ENCODE peak calls at places on chromosome 3, in six cellular contexts. One of them, this sample, is unnamed.
A peak's percentile ranks its signal among the peaks of the same experiment; 100 is the strongest.

GRCh38 chr3:120093923-120094775 is at the start of gene GSK3B:
- DNase-seq in mesothelial cell of epicardium: peak; percentile 65
- DNase-seq in BE2C: peak; percentile 97
- DNase-seq in AG04450: no peak
- DNase-seq in PC-9: no peak
- DNase-seq in mammary epithelial cell: peak; percentile 86
- DNase-seq in this sample: no peak

GRCh38 chr3:175404026-175404425 is 544.9 kb downstream of the NAALADL2 start:
- DNase-seq in mesothelial cell of epicardium: no peak
- DNase-seq in BE2C: no peak
- DNase-seq in AG04450: no peak
- DNase-seq in PC-9: no peak
- DNase-seq in mammary epithelial cell: no peak
- DNase-seq in this sample: no peak

GRCh38 chr3:116920836-116921596 is 211.4 kb downstream of the TUSC7 start:
- DNase-seq in mesothelial cell of epicardium: no peak
- DNase-seq in BE2C: no peak
- DNase-seq in AG04450: no peak
- DNase-seq in PC-9: no peak
- DNase-seq in mammary epithelial cell: no peak
- DNase-seq in this sample: peak; percentile 26

GRCh38 chr3:102148598-102149302 is 286.1 kb upstream of the ZPLD1 start:
- DNase-seq in mesothelial cell of epicardium: no peak
- DNase-seq in BE2C: no peak
- DNase-seq in AG04450: no peak
- DNase-seq in PC-9: no peak
- DNase-seq in mammary epithelial cell: no peak
- DNase-seq in this sample: peak; percentile 17

GRCh38 chr3:24149032-24149431 is 203.9 kb downstream of the NR1D2 start:
- DNase-seq in mesothelial cell of epicardium: no peak
- DNase-seq in BE2C: no peak
- DNase-seq in AG04450: no peak
- DNase-seq in PC-9: no peak
- DNase-seq in mammary epithelial cell: no peak
- DNase-seq in this sample: peak; percentile 28

GRCh38 chr3:134446800-134447199 is 39.0 kb downstream of the ANAPC13 start:
- DNase-seq in mesothelial cell of epicardium: no peak
- DNase-seq in BE2C: no peak
- DNase-seq in AG04450: no peak
- DNase-seq in PC-9: no peak
- DNase-seq in mammary epithelial cell: peak; percentile 76
- DNase-seq in this sample: peak; percentile 59

GRCh38 chr3:195037017-195037373 is 234.0 kb downstream of the XXYLT1 start:
- DNase-seq in mesothelial cell of epicardium: no peak
- DNase-seq in BE2C: no peak
- DNase-seq in AG04450: no peak
- DNase-seq in PC-9: no peak
- DNase-seq in mammary epithelial cell: no peak
- DNase-seq in this sample: no peak

GRCh38 chr3:78091478-78092119 is 1051.7 kb downstream of the ROBO2 start:
- DNase-seq in mesothelial cell of epicardium: no peak
- DNase-seq in BE2C: no peak
- DNase-seq in AG04450: no peak
- DNase-seq in PC-9: no peak
- DNase-seq in mammary epithelial cell: no peak
- DNase-seq in this sample: no peak

GRCh38 chr3:67863869-67864268 is 209.5 kb upstream of the SUCLG2 start:
- DNase-seq in mesothelial cell of epicardium: no peak
- DNase-seq in BE2C: no peak
- DNase-seq in AG04450: no peak
- DNase-seq in PC-9: no peak
- DNase-seq in mammary epithelial cell: no peak
- DNase-seq in this sample: peak; percentile 18

GRCh38 chr3:124492824-124493223 is 237.4 kb upstream of the UMPS start:
- DNase-seq in mesothelial cell of epicardium: no peak
- DNase-seq in BE2C: peak; percentile 62
- DNase-seq in AG04450: peak; percentile 3
- DNase-seq in PC-9: peak; percentile 55
- DNase-seq in mammary epithelial cell: peak; percentile 68
- DNase-seq in this sample: peak; percentile 88

GRCh38 chr3:32998631-32999451 is 47.4 kb downstream of the CCR4 start:
- DNase-seq in mesothelial cell of epicardium: no peak
- DNase-seq in BE2C: no peak
- DNase-seq in AG04450: no peak
- DNase-seq in PC-9: no peak
- DNase-seq in mammary epithelial cell: no peak
- DNase-seq in this sample: no peak

GRCh38 chr3:51720292-51721061 is 13.6 kb downstream of the GRM2 start:
- DNase-seq in mesothelial cell of epicardium: no peak
- DNase-seq in BE2C: no peak
- DNase-seq in AG04450: no peak
- DNase-seq in PC-9: no peak
- DNase-seq in mammary epithelial cell: no peak
- DNase-seq in this sample: no peak

GRCh38 chr3:23706116-23706515 is 99.6 kb upstream of the UBE2E1 start:
- DNase-seq in mesothelial cell of epicardium: no peak
- DNase-seq in BE2C: no peak
- DNase-seq in AG04450: no peak
- DNase-seq in PC-9: no peak
- DNase-seq in mammary epithelial cell: no peak
- DNase-seq in this sample: peak; percentile 33

GRCh38 chr3:2096196-2096595 is 2.5 kb upstream of the CNTN4 start:
- DNase-seq in mesothelial cell of epicardium: no peak
- DNase-seq in BE2C: no peak
- DNase-seq in AG04450: no peak
- DNase-seq in PC-9: no peak
- DNase-seq in mammary epithelial cell: no peak
- DNase-seq in this sample: no peak

GRCh38 chr3:2097641-2098191 is 950 bp upstream of the CNTN4 start:
- DNase-seq in mesothelial cell of epicardium: no peak
- DNase-seq in BE2C: no peak
- DNase-seq in AG04450: no peak
- DNase-seq in PC-9: no peak
- DNase-seq in mammary epithelial cell: no peak
- DNase-seq in this sample: no peak

GRCh38 chr3:2099028-2099671 is 484 bp downstream of the CNTN4 start:
- DNase-seq in mesothelial cell of epicardium: no peak
- DNase-seq in BE2C: peak; percentile 27
- DNase-seq in AG04450: no peak
- DNase-seq in PC-9: no peak
- DNase-seq in mammary epithelial cell: no peak
- DNase-seq in this sample: no peak

GRCh38 chr3:2099779-2100191 is 1.1 kb downstream of the CNTN4 start:
- DNase-seq in mesothelial cell of epicardium: no peak
- DNase-seq in BE2C: no peak
- DNase-seq in AG04450: no peak
- DNase-seq in PC-9: no peak
- DNase-seq in mammary epithelial cell: no peak
- DNase-seq in this sample: no peak

DNA sequence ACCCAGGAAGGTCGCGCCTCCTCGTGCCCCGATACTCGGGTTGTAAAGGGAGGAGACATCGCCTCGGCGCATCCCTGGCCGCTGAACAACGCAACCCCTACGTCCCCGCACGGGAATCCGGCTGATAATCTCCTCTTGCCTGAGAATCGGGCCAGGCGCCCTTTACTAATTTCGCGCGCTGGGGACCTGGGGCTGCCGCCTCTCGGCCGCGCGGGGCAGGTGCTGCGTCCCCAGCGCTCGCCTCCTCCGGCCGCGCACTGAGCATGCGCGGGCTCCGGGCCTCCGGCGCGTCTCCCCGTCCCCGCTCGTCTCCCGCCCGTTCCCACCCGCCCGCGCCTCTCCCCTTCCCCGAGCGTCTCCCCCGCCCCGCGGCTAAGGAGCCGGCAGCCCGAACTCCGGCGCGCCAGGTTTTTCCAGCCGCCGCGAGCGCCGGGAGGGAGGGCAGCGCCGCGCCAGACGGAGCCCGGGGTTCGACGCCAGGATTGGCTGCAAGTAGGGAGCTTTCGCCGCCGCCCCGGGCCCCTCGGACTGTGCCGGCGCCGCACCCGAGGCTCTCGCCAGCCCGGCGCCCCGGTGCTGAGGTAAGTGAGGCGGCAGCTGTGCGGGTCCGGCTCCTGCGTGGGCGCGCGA is at the start of gene CNTN4:
- DNase-seq in mesothelial cell of epicardium: peak; percentile 88
- DNase-seq in BE2C: peak; percentile 83
- DNase-seq in AG04450: no peak
- DNase-seq in PC-9: no peak
- DNase-seq in mammary epithelial cell: no peak
- DNase-seq in this sample: peak; percentile 7
- TF ChIP-seq CTCF in mesothelial cell of epicardium: peak; percentile 31
- TF ChIP-seq CTCF in BE2C: no peak
- TF ChIP-seq CTCF in AG04450: no peak
- TF ChIP-seq CTCF in PC-9: no peak
- TF ChIP-seq CTCF in mammary epithelial cell: no peak
- TF ChIP-seq CTCF in this sample: no peak

DNA sequence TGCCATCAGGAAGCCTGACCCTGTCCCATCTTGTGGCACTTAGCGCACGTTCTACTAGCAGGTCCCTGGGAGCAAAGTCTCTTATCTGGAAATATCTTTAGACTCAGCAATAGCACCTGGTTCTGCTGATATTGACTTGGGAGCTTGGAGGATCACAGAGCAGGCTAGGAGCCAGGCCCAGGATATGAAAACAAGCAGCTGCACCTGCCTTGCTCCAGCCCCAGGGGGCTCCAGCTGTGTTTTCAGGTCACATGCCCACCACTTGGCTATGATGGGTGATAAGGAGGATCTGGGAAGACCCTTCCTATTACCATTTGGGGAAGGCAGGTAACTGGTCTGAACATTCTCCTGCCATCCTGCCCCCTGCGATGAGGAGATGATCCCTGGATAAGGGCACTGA is 87.8 kb downstream of the C3orf70 start:
- DNase-seq in mesothelial cell of epicardium: no peak
- DNase-seq in BE2C: no peak
- DNase-seq in AG04450: no peak
- DNase-seq in PC-9: no peak
- DNase-seq in mammary epithelial cell: no peak
- DNase-seq in this sample: no peak
- TF ChIP-seq CTCF in mesothelial cell of epicardium: no peak
- TF ChIP-seq CTCF in BE2C: peak; percentile 35
- TF ChIP-seq CTCF in AG04450: no peak
- TF ChIP-seq CTCF in PC-9: no peak
- TF ChIP-seq CTCF in mammary epithelial cell: no peak
- TF ChIP-seq CTCF in this sample: no peak

GRCh38 chr3:138348950-138349739 is 766 bp downstream of the MRAS start:
- DNase-seq in mesothelial cell of epicardium: no peak
- DNase-seq in BE2C: no peak
- DNase-seq in AG04450: no peak
- DNase-seq in PC-9: no peak
- DNase-seq in mammary epithelial cell: no peak
- DNase-seq in this sample: no peak

GRCh38 chr3:138349926-138350665 is 1.7 kb downstream of the MRAS start:
- DNase-seq in mesothelial cell of epicardium: no peak
- DNase-seq in BE2C: no peak
- DNase-seq in AG04450: no peak
- DNase-seq in PC-9: no peak
- DNase-seq in mammary epithelial cell: no peak
- DNase-seq in this sample: no peak

GRCh38 chr3:138347084-138347483 is 1.3 kb upstream of the MRAS start:
- DNase-seq in mesothelial cell of epicardium: no peak
- DNase-seq in BE2C: no peak
- DNase-seq in AG04450: no peak
- DNase-seq in PC-9: no peak
- DNase-seq in mammary epithelial cell: no peak
- DNase-seq in this sample: no peak

GRCh38 chr3:138351151-138351550 is 2.8 kb downstream of the MRAS start:
- DNase-seq in mesothelial cell of epicardium: no peak
- DNase-seq in BE2C: no peak
- DNase-seq in AG04450: no peak
- DNase-seq in PC-9: no peak
- DNase-seq in mammary epithelial cell: peak; percentile 66
- DNase-seq in this sample: peak; percentile 60

GRCh38 chr3:138348107-138348949 is at the start of gene MRAS:
- DNase-seq in mesothelial cell of epicardium: peak; percentile 48
- DNase-seq in BE2C: peak; percentile 59
- DNase-seq in AG04450: peak; percentile 43
- DNase-seq in PC-9: peak; percentile 72
- DNase-seq in mammary epithelial cell: peak; percentile 66
- DNase-seq in this sample: peak; percentile 73
- TF ChIP-seq CTCF in mesothelial cell of epicardium: peak; percentile 37
- TF ChIP-seq CTCF in BE2C: peak; percentile 36
- TF ChIP-seq CTCF in AG04450: peak; percentile 47
- TF ChIP-seq CTCF in PC-9: no peak
- TF ChIP-seq CTCF in mammary epithelial cell: peak; percentile 37
- TF ChIP-seq CTCF in this sample: peak; percentile 3

GRCh38 chr3:96814581-96815567 is at the start of gene EPHA6:
- DNase-seq in mesothelial cell of epicardium: no peak
- DNase-seq in BE2C: peak; percentile 24
- DNase-seq in AG04450: no peak
- DNase-seq in PC-9: no peak
- DNase-seq in mammary epithelial cell: no peak
- DNase-seq in this sample: no peak

GRCh38 chr3:96813134-96813819 is 1.1 kb upstream of the EPHA6 start:
- DNase-seq in mesothelial cell of epicardium: peak; percentile 70
- DNase-seq in BE2C: peak; percentile 90
- DNase-seq in AG04450: peak; percentile 6
- DNase-seq in PC-9: peak; percentile 87
- DNase-seq in mammary epithelial cell: peak; percentile 57
- DNase-seq in this sample: peak; percentile 84

GRCh38 chr3:96813820-96814580 is 394 bp upstream of the EPHA6 start:
- DNase-seq in mesothelial cell of epicardium: no peak
- DNase-seq in BE2C: peak; percentile 80
- DNase-seq in AG04450: no peak
- DNase-seq in PC-9: peak; percentile 62
- DNase-seq in mammary epithelial cell: peak; percentile 37
- DNase-seq in this sample: peak; percentile 57
- TF ChIP-seq CTCF in mesothelial cell of epicardium: peak; percentile 20
- TF ChIP-seq CTCF in BE2C: no peak
- TF ChIP-seq CTCF in AG04450: peak; percentile 24
- TF ChIP-seq CTCF in PC-9: no peak
- TF ChIP-seq CTCF in mammary epithelial cell: peak; percentile 22
- TF ChIP-seq CTCF in this sample: peak; percentile 14

GRCh38 chr3:159763466-159764210 is 225.0 kb upstream of the IL12A start:
- DNase-seq in mesothelial cell of epicardium: peak; percentile 66
- DNase-seq in BE2C: peak; percentile 87
- DNase-seq in AG04450: peak; percentile 54
- DNase-seq in PC-9: peak; percentile 98
- DNase-seq in mammary epithelial cell: peak; percentile 93
- DNase-seq in this sample: peak; percentile 86
- TF ChIP-seq CTCF in mesothelial cell of epicardium: peak; percentile 36
- TF ChIP-seq CTCF in BE2C: peak; percentile 18
- TF ChIP-seq CTCF in AG04450: peak; percentile 25
- TF ChIP-seq CTCF in PC-9: no peak
- TF ChIP-seq CTCF in mammary epithelial cell: peak; percentile 24
- TF ChIP-seq CTCF in this sample: no peak

GRCh38 chr3:128083980-128084674 is 31.9 kb downstream of the SEC61A1 start:
- DNase-seq in mesothelial cell of epicardium: no peak
- DNase-seq in BE2C: no peak
- DNase-seq in AG04450: no peak
- DNase-seq in PC-9: no peak
- DNase-seq in mammary epithelial cell: no peak
- DNase-seq in this sample: no peak
- TF ChIP-seq CTCF in mesothelial cell of epicardium: no peak
- TF ChIP-seq CTCF in BE2C: no peak
- TF ChIP-seq CTCF in AG04450: no peak
- TF ChIP-seq CTCF in PC-9: no peak
- TF ChIP-seq CTCF in mammary epithelial cell: no peak
- TF ChIP-seq CTCF in this sample: no peak

This sample was measured in epithelial cell of esophagus.